ENCODE peak calls at places on chromosomes 13 and 19, in eight cellular contexts. One of them, this sample, is unnamed.

GRCh38 chr19:12163841-12164240 is 945 bp downstream of the ZNF136 start:
- DNase-seq in activated B cell treated with CpG ODN at 0.5 μM for 24 hours: no peak
- DNase-seq in lower leg skin: no peak
- DNase-seq in EL: peak; percentile 26
- DNase-seq in stimulated activated CD4-positive, alpha-beta T cell treated with anti-CD3 and anti-CD28 coated beads, Interleukin-2, amount 100 ng/mL, for 4 hours: no peak
- DNase-seq in progenitor cell of endocrine pancreas: no peak
- DNase-seq in epithelial cell of prostate: no peak
- DNase-seq in upper lobe of right lung: no peak
- DNase-seq in this sample: no peak

GRCh38 chr19:3270908-3271307 is 46.4 kb downstream of the CELF5 start:
- DNase-seq in activated B cell treated with CpG ODN at 0.5 μM for 24 hours: no peak
- DNase-seq in lower leg skin: no peak
- DNase-seq in EL: peak; percentile 49
- DNase-seq in stimulated activated CD4-positive, alpha-beta T cell treated with anti-CD3 and anti-CD28 coated beads, Interleukin-2, amount 100 ng/mL, for 4 hours: peak; percentile 61
- DNase-seq in progenitor cell of endocrine pancreas: no peak
- DNase-seq in epithelial cell of prostate: no peak
- DNase-seq in upper lobe of right lung: no peak
- DNase-seq in this sample: peak; percentile 13

GRCh38 chr19:13103961-13104847 is 1.5 kb upstream of the LYL1 start:
- DNase-seq in activated B cell treated with CpG ODN at 0.5 μM for 24 hours: peak; percentile 86
- DNase-seq in lower leg skin: no peak
- DNase-seq in EL: no peak
- DNase-seq in stimulated activated CD4-positive, alpha-beta T cell treated with anti-CD3 and anti-CD28 coated beads, Interleukin-2, amount 100 ng/mL, for 4 hours: peak; percentile 46
- DNase-seq in progenitor cell of endocrine pancreas: no peak
- DNase-seq in epithelial cell of prostate: no peak
- DNase-seq in upper lobe of right lung: peak; percentile 83
- DNase-seq in this sample: peak; percentile 53

GRCh38 chr13:91078093-91078679 is 269.3 kb upstream of the MIR17HG start:
- DNase-seq in activated B cell treated with CpG ODN at 0.5 μM for 24 hours: no peak
- DNase-seq in lower leg skin: no peak
- DNase-seq in EL: no peak
- DNase-seq in stimulated activated CD4-positive, alpha-beta T cell treated with anti-CD3 and anti-CD28 coated beads, Interleukin-2, amount 100 ng/mL, for 4 hours: no peak
- DNase-seq in progenitor cell of endocrine pancreas: no peak
- DNase-seq in epithelial cell of prostate: no peak
- DNase-seq in upper lobe of right lung: no peak
- DNase-seq in this sample: no peak

GRCh38 chr13:59950201-59950730 is 213.5 kb downstream of the DIAPH3 start:
- DNase-seq in activated B cell treated with CpG ODN at 0.5 μM for 24 hours: no peak
- DNase-seq in lower leg skin: no peak
- DNase-seq in EL: no peak
- DNase-seq in stimulated activated CD4-positive, alpha-beta T cell treated with anti-CD3 and anti-CD28 coated beads, Interleukin-2, amount 100 ng/mL, for 4 hours: no peak
- DNase-seq in progenitor cell of endocrine pancreas: no peak
- DNase-seq in epithelial cell of prostate: no peak
- DNase-seq in upper lobe of right lung: no peak
- DNase-seq in this sample: no peak

GRCh38 chr13:93144031-93144430 is 82.6 kb upstream of the GPC6 start:
- DNase-seq in activated B cell treated with CpG ODN at 0.5 μM for 24 hours: no peak
- DNase-seq in lower leg skin: no peak
- DNase-seq in EL: no peak
- DNase-seq in stimulated activated CD4-positive, alpha-beta T cell treated with anti-CD3 and anti-CD28 coated beads, Interleukin-2, amount 100 ng/mL, for 4 hours: no peak
- DNase-seq in progenitor cell of endocrine pancreas: no peak
- DNase-seq in epithelial cell of prostate: no peak
- DNase-seq in upper lobe of right lung: no peak
- DNase-seq in this sample: no peak

GRCh38 chr19:30784850-30785459 is 412.8 kb downstream of the ZNF536 start:
- DNase-seq in activated B cell treated with CpG ODN at 0.5 μM for 24 hours: no peak
- DNase-seq in lower leg skin: peak; percentile 17
- DNase-seq in EL: peak; percentile 11
- DNase-seq in stimulated activated CD4-positive, alpha-beta T cell treated with anti-CD3 and anti-CD28 coated beads, Interleukin-2, amount 100 ng/mL, for 4 hours: peak; percentile 39
- DNase-seq in progenitor cell of endocrine pancreas: no peak
- DNase-seq in epithelial cell of prostate: no peak
- DNase-seq in upper lobe of right lung: peak; percentile 77
- DNase-seq in this sample: peak; percentile 24

GRCh38 chr13:111952814-111953213 is 114.1 kb upstream of the SOX1 start:
- DNase-seq in activated B cell treated with CpG ODN at 0.5 μM for 24 hours: no peak
- DNase-seq in lower leg skin: no peak
- DNase-seq in EL: no peak
- DNase-seq in stimulated activated CD4-positive, alpha-beta T cell treated with anti-CD3 and anti-CD28 coated beads, Interleukin-2, amount 100 ng/mL, for 4 hours: no peak
- DNase-seq in progenitor cell of endocrine pancreas: no peak
- DNase-seq in epithelial cell of prostate: no peak
- DNase-seq in upper lobe of right lung: peak; percentile 46
- DNase-seq in this sample: no peak

GRCh38 chr13:50071399-50071798 is 56.2 kb downstream of the KCNRG start:
- DNase-seq in activated B cell treated with CpG ODN at 0.5 μM for 24 hours: no peak
- DNase-seq in lower leg skin: no peak
- DNase-seq in EL: no peak
- DNase-seq in stimulated activated CD4-positive, alpha-beta T cell treated with anti-CD3 and anti-CD28 coated beads, Interleukin-2, amount 100 ng/mL, for 4 hours: no peak
- DNase-seq in progenitor cell of endocrine pancreas: no peak
- DNase-seq in epithelial cell of prostate: no peak
- DNase-seq in upper lobe of right lung: no peak
- DNase-seq in this sample: no peak

GRCh38 chr13:51047434-51048165 is 63.5 kb downstream of the C13orf42 start:
- DNase-seq in activated B cell treated with CpG ODN at 0.5 μM for 24 hours: no peak
- DNase-seq in lower leg skin: no peak
- DNase-seq in EL: no peak
- DNase-seq in stimulated activated CD4-positive, alpha-beta T cell treated with anti-CD3 and anti-CD28 coated beads, Interleukin-2, amount 100 ng/mL, for 4 hours: no peak
- DNase-seq in progenitor cell of endocrine pancreas: no peak
- DNase-seq in epithelial cell of prostate: no peak
- DNase-seq in upper lobe of right lung: no peak
- DNase-seq in this sample: no peak

GRCh38 chr13:19769854-19770253 is 12.9 kb downstream of the PSPC1 start:
- DNase-seq in activated B cell treated with CpG ODN at 0.5 μM for 24 hours: no peak
- DNase-seq in lower leg skin: no peak
- DNase-seq in EL: no peak
- DNase-seq in stimulated activated CD4-positive, alpha-beta T cell treated with anti-CD3 and anti-CD28 coated beads, Interleukin-2, amount 100 ng/mL, for 4 hours: no peak
- DNase-seq in progenitor cell of endocrine pancreas: no peak
- DNase-seq in epithelial cell of prostate: no peak
- DNase-seq in upper lobe of right lung: no peak
- DNase-seq in this sample: no peak